ENCODE peak calls at places on chromosome 19, in four cellular contexts. L is suprapubic skin, B is stomach, H is thoracic aorta. V is an unnamed sample.

GRCh38 chr19:47615714-47616113 is 6.8 kb downstream of the BICRA start:
- DNase-seq in L (no peak), B (no peak), H (no peak), V (no peak)

GRCh38 chr19:15118248-15118647 is 11.0 kb downstream of the SYDE1 start:
- DNase-seq in L (no peak), B (no peak), H (no peak), V (no peak)

GRCh38 chr19:17762505-17763229 is 11.4 kb downstream of the FCHO1 start:
- DNase-seq in L (no peak), B (no peak), H (no peak), V (no peak)

GRCh38 chr19:19743176-19743575 is 10.3 kb upstream of the ZNF14 start:
- DNase-seq in L (no peak), B (no peak), H (no peak), V (no peak)

GRCh38 chr19:3179739-3180293 is 1.2 kb downstream of the S1PR4 start:
- DNase-seq in L (no peak), B (no peak), H (no peak), V (no peak)

GRCh38 chr19:6693681-6694080 is 23.7 kb upstream of the TNFSF14 start:
- DNase-seq in L (no peak), B (no peak), H (no peak), V (no peak)

GRCh38 chr19:42330521-42330835 is 5.0 kb downstream of the MEGF8 start:
- DNase-seq in L (no peak), B (no peak), H (no peak), V (peak; percentile 29)

GRCh38 chr19:48798937-48799336 is 11.9 kb downstream of the BCAT2 start:
- DNase-seq in L (no peak), B (no peak), H (no peak), V (no peak)

GRCh38 chr19:33404506-33404905 is 31.0 kb downstream of the CEBPG start:
- DNase-seq in L (peak; percentile 34), B (no peak), H (no peak), V (no peak)

GRCh38 chr19:39670998-39671397 is 15.3 kb downstream of the LGALS16 start:
- DNase-seq in L (no peak), B (no peak), H (no peak), V (no peak)

GRCh38 chr19:51652266-51652665 is 5.6 kb upstream of the SIGLEC14 start:
- DNase-seq in L (no peak), B (no peak), H (no peak), V (no peak)

GRCh38 chr19:30671622-30672051 is 299.5 kb downstream of the ZNF536 start:
- DNase-seq in L (no peak), B (peak; percentile 24), H (no peak), V (peak; percentile 68)

GRCh38 chr19:16737909-16738308 is 18.3 kb downstream of the NWD1 start:
- DNase-seq in L (no peak), B (no peak), H (no peak), V (no peak)

GRCh38 chr19:58059003-58059671 is at the start of gene ZNF135:
- DNase-seq in L (peak; percentile 87), B (peak; percentile 58), H (peak; percentile 52), V (peak; percentile 69)

GRCh38 chr19:15144046-15144646 is 36.9 kb downstream of the SYDE1 start:
- DNase-seq in L (no peak), B (no peak), H (no peak), V (no peak)

GRCh38 chr19:17966115-17966455 is 822 bp upstream of the KCNN1 start:
- DNase-seq in L (no peak), B (no peak), H (no peak), V (no peak)

GRCh38 chr19:38132781-38133180 is 91.2 kb downstream of the DPF1 start:
- DNase-seq in L (no peak), B (no peak), H (no peak), V (no peak)

GRCh38 chr19:50893047-50893737 is 18.0 kb downstream of the KLK4 start:
- DNase-seq in L (no peak), B (no peak), H (no peak), V (no peak)

GRCh38 chr19:31432411-31432810 is 83.2 kb upstream of the TSHZ3 start:
- DNase-seq in L (no peak), B (no peak), H (no peak), V (no peak)

GRCh38 chr19:33684550-33685303 is 63.0 kb downstream of the CHST8 start:
- DNase-seq in L (peak; percentile 43), B (no peak), H (no peak), V (no peak)

GRCh38 chr19:21084343-21084742 is 2.3 kb downstream of the ZNF714 start:
- DNase-seq in L (no peak), B (no peak), H (no peak), V (no peak)

GRCh38 chr19:7068599-7068998 is 904 bp upstream of the ZNF557 start:
- DNase-seq in L (no peak), B (no peak), H (no peak), V (no peak)

GRCh38 chr19:6412111-6412999 is 12.3 kb downstream of the KHSRP start:
- DNase-seq in L (no peak), B (peak; percentile 61), H (no peak), V (no peak)

GRCh38 chr19:47186337-47187022 is 44.5 kb downstream of the BBC3 start:
- DNase-seq in L (no peak), B (no peak), H (no peak), V (no peak)

DNA sequence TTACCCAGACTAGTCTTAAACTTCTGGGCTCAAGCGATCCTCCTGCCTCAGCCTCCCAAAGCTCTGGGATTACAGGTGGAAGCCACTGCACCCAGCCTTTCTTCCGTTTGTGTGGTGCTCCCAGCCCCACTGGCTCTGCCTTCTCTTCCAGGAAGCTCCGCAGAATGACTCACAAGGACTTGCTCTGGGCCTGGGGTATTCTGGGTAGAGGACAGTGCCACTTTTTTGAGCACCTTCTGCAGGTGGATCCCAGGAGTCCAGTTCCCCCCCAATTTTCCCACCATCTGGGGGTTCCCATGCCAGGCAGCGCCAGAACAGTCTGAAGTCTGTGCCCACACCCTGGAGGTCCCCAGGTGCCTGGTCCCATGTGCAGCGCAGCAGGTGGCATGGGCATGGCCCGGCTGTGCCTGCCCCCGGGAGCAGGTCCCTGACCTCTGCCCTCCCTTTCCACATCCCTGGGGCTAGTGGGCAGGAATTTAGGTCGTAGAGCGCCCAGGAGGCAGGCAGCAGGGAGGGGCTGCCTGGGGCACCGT is 1.6 kb downstream of the REEP6 start:
- DNase-seq in L (no peak), B (no peak), H (no peak), V (no peak)
- TF ChIP-seq CTCF in L (no peak), B (no peak), H (no peak), V (no peak)

GRCh38 chr19:10294368-10294697 is 4.6 kb downstream of the ICAM5 start:
- DNase-seq in L (no peak), B (no peak), H (no peak), V (no peak)

GRCh38 chr19:10295305-10295846 is 5.6 kb downstream of the ICAM5 start:
- DNase-seq in L (no peak), B (peak; percentile 51), H (no peak), V (no peak)

GRCh38 chr19:10292206-10292788 is 2.5 kb downstream of the ICAM5 start:
- DNase-seq in L (peak; percentile 89), B (peak; percentile 82), H (peak; percentile 28), V (peak; percentile 47)

GRCh38 chr19:10292789-10293636 is 3.3 kb downstream of the ICAM5 start:
- DNase-seq in L (no peak), B (no peak), H (no peak), V (no peak)

DNA sequence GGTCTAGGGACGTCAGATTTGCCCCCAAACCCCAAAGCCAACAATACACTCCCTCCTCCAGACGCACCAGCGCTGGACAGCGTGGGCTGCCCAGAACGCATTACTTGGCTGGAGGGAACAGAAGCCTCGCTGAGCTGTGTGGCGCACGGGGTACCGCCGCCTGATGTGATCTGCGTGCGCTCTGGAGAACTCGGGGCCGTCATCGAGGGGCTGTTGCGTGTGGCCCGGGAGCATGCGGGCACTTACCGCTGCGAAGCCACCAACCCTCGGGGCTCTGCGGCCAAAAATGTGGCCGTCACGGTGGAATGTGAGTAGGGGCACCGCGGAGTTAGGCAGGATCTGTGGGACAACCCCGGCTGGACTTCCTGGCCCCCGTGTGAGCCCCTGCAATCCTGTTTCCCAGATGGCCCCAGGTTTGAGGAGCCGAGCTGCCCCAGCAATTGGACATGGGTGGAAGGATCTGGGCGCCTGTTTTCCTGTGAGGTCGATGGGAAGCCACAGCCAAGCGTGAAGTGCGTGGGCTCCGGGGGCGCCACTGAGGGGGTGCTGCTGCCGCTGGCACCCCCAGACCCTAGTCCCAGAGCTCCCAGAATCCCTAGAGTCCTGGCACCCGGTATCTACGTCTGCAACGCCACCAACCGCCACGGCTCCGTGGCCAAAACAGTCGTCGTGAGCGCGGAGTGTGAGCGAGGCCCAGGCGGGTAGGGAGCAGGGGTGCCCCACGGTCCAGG is 4.0 kb downstream of the ICAM5 start:
- DNase-seq in L (no peak), B (no peak), H (no peak), V (no peak)
- H3K4me1 ChIP-seq in L (peaks cover 66% of the 10 kb centered on the region), B (peaks cover 76% of the 10 kb centered on the region), H (peaks cover 35% of the 10 kb centered on the region), V (peaks cover 74% of the 10 kb centered on the region)

DNA sequence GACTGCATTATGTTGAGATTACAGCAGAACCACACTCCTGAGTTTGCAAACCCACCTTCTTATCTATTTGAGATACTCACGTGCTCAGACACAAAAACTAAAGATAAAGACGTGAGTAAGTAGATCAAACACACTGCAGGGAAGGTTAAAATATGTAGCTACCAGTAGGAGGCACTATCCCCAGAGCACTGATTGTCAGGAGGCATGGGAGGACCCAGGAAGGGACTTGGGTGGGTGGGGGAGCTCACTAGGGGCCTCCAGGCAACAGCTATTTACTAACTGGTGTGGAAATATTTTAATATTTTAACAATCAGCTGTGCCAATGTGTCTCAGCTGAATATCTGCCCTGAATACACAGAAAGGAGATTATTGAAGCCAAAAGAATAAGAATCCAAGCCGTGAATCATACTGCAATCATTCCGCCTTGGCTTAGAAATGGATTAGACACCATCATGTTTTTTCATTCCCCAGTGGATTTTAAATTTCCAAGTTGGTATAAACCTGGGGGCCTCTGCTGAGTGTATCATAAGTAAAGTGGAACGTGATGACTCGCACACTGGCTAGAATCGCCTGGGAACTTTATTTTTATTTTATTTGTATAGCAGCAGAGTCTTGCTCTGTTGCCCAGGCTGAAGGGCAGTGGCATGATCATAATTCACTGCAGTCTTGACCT is 73.2 kb upstream of the CACNA1A start:
- DNase-seq in L (no peak), B (no peak), H (no peak), V (no peak)
- TF ChIP-seq CTCF in L (no peak), B (no peak), H (no peak), V (no peak)

DNA sequence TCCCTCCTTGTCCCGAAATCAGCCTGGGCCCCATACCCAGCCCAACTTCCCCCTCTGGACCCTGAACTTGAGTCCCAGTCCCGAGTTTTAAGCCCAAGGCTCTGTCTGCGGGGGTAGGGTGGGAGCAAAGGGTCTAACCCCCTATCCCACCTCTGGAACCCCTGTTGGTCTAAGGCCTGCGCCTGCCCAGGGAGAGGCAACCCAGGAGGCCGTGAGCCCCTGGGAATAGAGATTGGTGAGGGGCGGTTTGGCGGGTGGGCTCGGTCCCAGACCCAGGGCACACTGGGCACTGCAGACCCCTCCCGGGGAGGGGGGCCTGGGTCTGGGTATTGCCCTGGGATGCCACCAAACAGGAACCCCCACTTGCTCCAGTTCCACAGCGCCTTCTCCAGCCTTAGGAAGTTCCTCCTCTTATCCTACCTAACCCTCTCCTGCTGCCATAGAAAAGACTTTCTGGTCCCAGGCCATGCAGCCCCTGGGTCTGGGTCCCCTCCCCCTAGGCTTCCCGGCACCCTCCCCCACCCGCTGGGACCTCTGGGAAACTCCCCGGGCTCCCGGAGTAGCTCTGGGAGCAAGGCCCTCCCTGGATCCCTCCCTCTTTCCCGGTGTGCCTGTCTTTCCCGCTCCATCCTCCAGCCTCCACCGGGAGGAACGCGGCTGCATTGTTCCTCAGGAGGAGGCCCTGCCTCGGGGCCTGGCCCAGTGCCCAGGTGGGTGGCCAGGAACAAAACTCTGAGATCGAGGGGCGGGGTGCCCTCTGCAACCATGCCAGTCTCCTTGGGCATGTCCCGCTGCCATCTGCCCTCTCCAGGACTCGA is 33.6 kb upstream of the NANOS3 start:
- DNase-seq in L (peak; percentile 92), B (peak; percentile 78), H (no peak), V (no peak)
- H3K4me1 ChIP-seq in L (peaks cover 72% of the 10 kb centered on the region), B (peaks cover 78% of the 10 kb centered on the region), H (peaks cover 28% of the 10 kb centered on the region), V (peaks cover 62% of the 10 kb centered on the region)